ENCODE peak calls at places on chromosome 4, in eight cellular contexts. K is HCEC 1CT, W is C1 segment of cervical spinal cord, T is right cardiac atrium, E is Ammon's horn, O is neural crest cell, M is DMS 273 treated with DMSO at 0.1 percent for 48 hours, F is pancreas. R is an unnamed sample.

GRCh38 chr4:3746701-3747581 is 19.2 kb upstream of the ADRA2C start:
- DNase-seq in M (no peak), F (no peak), O (no peak), T (peak), E (no peak), W (no peak), K (no peak), R (no peak)

GRCh38 chr4:183499389-183499788 is 5.5 kb upstream of the ING2 start:
- DNase-seq in E (no peak), K (no peak), M (no peak), T (no peak), F (no peak), O (no peak), W (no peak), R (no peak)

GRCh38 chr4:6962211-6963041 is 52.8 kb downstream of the TBC1D14 start:
- DNase-seq in W (no peak), M (no peak), F (no peak), K (no peak), T (no peak), E (peak), O (no peak), R (no peak)

GRCh38 chr4:33649015-33649414 is 2595.3 kb downstream of the ARAP2 start:
- DNase-seq in T (no peak), M (no peak), W (no peak), E (no peak), K (peak), F (no peak), O (no peak), R (no peak)

GRCh38 chr4:1309261-1310010 is 19.7 kb downstream of the MAEA start:
- DNase-seq in T (peak), E (peak), W (peak), M (no peak), F (peak), K (peak), O (peak), R (no peak)

GRCh38 chr4:98530572-98530971 is 127.8 kb downstream of the TSPAN5 start:
- DNase-seq in K (no peak), T (no peak), W (no peak), O (no peak), F (no peak), M (no peak), E (no peak), R (no peak)

GRCh38 chr4:151218343-151218742 is 58.6 kb upstream of the PRSS48 start:
- DNase-seq in T (no peak), F (no peak), M (no peak), O (no peak), K (peak), W (no peak), E (no peak), R (no peak)

GRCh38 chr4:147332101-147332500 is 148.8 kb upstream of the EDNRA start:
- DNase-seq in T (no peak), E (no peak), M (no peak), O (no peak), F (no peak), K (no peak), W (no peak), R (no peak)

GRCh38 chr4:23921447-23921845 is 31.6 kb upstream of the PPARGC1A start:
- DNase-seq in O (no peak), E (no peak), T (no peak), W (no peak), F (no peak), K (no peak), M (no peak), R (no peak)

GRCh38 chr4:122701061-122701460 is 31.4 kb upstream of the BBS12 start:
- DNase-seq in E (no peak), F (no peak), M (no peak), K (no peak), T (no peak), W (no peak), O (no peak), R (no peak)

GRCh38 chr4:126458993-126459392 is 1144.2 kb downstream of the FAT4 start:
- DNase-seq in E (no peak), W (no peak), F (no peak), T (no peak), M (no peak), K (peak), O (no peak), R (no peak)

GRCh38 chr4:54098375-54098774 is 1.6 kb upstream of the GSX2 start:
- DNase-seq in E (no peak), M (no peak), F (no peak), K (no peak), T (no peak), O (no peak), W (no peak), R (no peak)

GRCh38 chr4:18322111-18322510 is 300.6 kb upstream of the LCORL start:
- DNase-seq in E (no peak), M (peak), O (no peak), W (no peak), K (no peak), T (no peak), F (no peak), R (no peak)

GRCh38 chr4:82063017-82063416 is 310.8 kb downstream of the HNRNPD start:
- DNase-seq in W (no peak), F (no peak), T (no peak), O (no peak), E (no peak), K (no peak), M (no peak), R (no peak)

GRCh38 chr4:52912608-52913007 is 50.5 kb downstream of the RASL11B start:
- DNase-seq in M (no peak), K (no peak), E (no peak), W (no peak), O (no peak), F (no peak), T (no peak), R (no peak)

GRCh38 chr4:20253799-20254409 is 2.2 kb downstream of the SLIT2 start:
- DNase-seq in O (no peak), E (peak), W (no peak), K (peak), T (peak), M (no peak), F (peak), R (no peak)

GRCh38 chr4:81164623-81165416 is 50.2 kb downstream of the PRKG2 start:
- DNase-seq in T (no peak), M (no peak), K (peak), O (no peak), E (no peak), W (no peak), F (no peak), R (no peak)

GRCh38 chr4:3404546-3404945 is 37.2 kb upstream of the HGFAC start:
- DNase-seq in T (no peak), K (no peak), W (no peak), M (no peak), O (no peak), F (no peak), E (no peak), R (no peak)

GRCh38 chr4:107740381-107740780 is 20.3 kb upstream of the PAPSS1 start:
- DNase-seq in T (no peak), W (no peak), F (no peak), O (no peak), M (no peak), E (no peak), K (no peak), R (no peak)

GRCh38 chr4:121192500-121192899 is 28.4 kb upstream of the TNIP3 start:
- DNase-seq in E (peak), O (peak), F (no peak), K (peak), T (no peak), W (no peak), M (no peak), R (peak)

GRCh38 chr4:108651068-108651794 is 832 bp downstream of the OSTC start:
- DNase-seq in O (peak), W (no peak), F (no peak), T (no peak), E (no peak), M (no peak), K (peak), R (no peak)

GRCh38 chr4:27003602-27004238 is 143.1 kb downstream of the STIM2 start:
- DNase-seq in T (no peak), E (no peak), O (no peak), W (no peak), M (no peak), F (no peak), K (peak), R (no peak)

GRCh38 chr4:40316782-40317635 is 18.1 kb upstream of the CHRNA9 start:
- DNase-seq in K (peak), O (peak), M (no peak), W (no peak), E (peak), F (peak), T (no peak), R (no peak)

GRCh38 chr4:126396703-126397102 is 1081.9 kb downstream of the FAT4 start:
- DNase-seq in O (no peak), W (no peak), M (no peak), T (no peak), K (no peak), F (no peak), E (no peak), R (no peak)

GRCh38 chr4:141246243-141246642 is 25.5 kb downstream of the ZNF330 start:
- DNase-seq in F (no peak), T (no peak), W (no peak), O (no peak), E (no peak), K (peak), M (no peak), R (no peak)

R was measured in NCI-H1694 treated with DMSO at 0.1 percent for 48 hours.